ENCODE peak calls at places on chromosomes 2 and 18, in six cellular contexts. One of them, this sample, is unnamed.

GRCh38 chr2:128268611-128269357 is 49.9 kb downstream of the HS6ST1 start:
- DNase-seq in fibroblast of the aortic adventitia: no peak
- DNase-seq in stomach: no peak
- DNase-seq in left lung: no peak
- DNase-seq in GM12865: no peak
- DNase-seq in WERI-Rb-1: no peak
- DNase-seq in this sample: no peak

GRCh38 chr18:58727776-58728500 is 56.7 kb downstream of the MALT1 start:
- DNase-seq in fibroblast of the aortic adventitia: peak
- DNase-seq in GM12865: no peak
- DNase-seq in stomach: no peak
- DNase-seq in left lung: no peak
- DNase-seq in WERI-Rb-1: no peak
- DNase-seq in this sample: no peak

GRCh38 chr18:51275712-51276473 is 78.4 kb upstream of the MEX3C start:
- DNase-seq in WERI-Rb-1: no peak
- DNase-seq in GM12865: peak
- DNase-seq in fibroblast of the aortic adventitia: peak
- DNase-seq in stomach: peak
- DNase-seq in left lung: no peak
- DNase-seq in this sample: no peak

GRCh38 chr18:13465476-13465875 is 246.9 kb downstream of the LDLRAD4 start:
- DNase-seq in stomach: no peak
- DNase-seq in fibroblast of the aortic adventitia: no peak
- DNase-seq in left lung: no peak
- DNase-seq in WERI-Rb-1: no peak
- DNase-seq in GM12865: no peak
- DNase-seq in this sample: no peak

GRCh38 chr18:67525328-67526110 is 9.0 kb upstream of the DSEL start:
- DNase-seq in stomach: peak
- DNase-seq in GM12865: no peak
- DNase-seq in WERI-Rb-1: no peak
- DNase-seq in fibroblast of the aortic adventitia: peak
- DNase-seq in left lung: peak
- DNase-seq in this sample: no peak

GRCh38 chr2:144240656-144241339 is 279.1 kb downstream of the ZEB2 start:
- DNase-seq in GM12865: peak
- DNase-seq in WERI-Rb-1: no peak
- DNase-seq in fibroblast of the aortic adventitia: no peak
- DNase-seq in left lung: no peak
- DNase-seq in stomach: no peak
- DNase-seq in this sample: peak

GRCh38 chr2:95333888-95334338 is 36.8 kb downstream of the KCNIP3 start:
- DNase-seq in left lung: no peak
- DNase-seq in GM12865: no peak
- DNase-seq in stomach: no peak
- DNase-seq in WERI-Rb-1: no peak
- DNase-seq in fibroblast of the aortic adventitia: peak
- DNase-seq in this sample: no peak

GRCh38 chr18:48680871-48681270 is 142.0 kb downstream of the CTIF start:
- DNase-seq in WERI-Rb-1: no peak
- DNase-seq in fibroblast of the aortic adventitia: peak
- DNase-seq in stomach: no peak
- DNase-seq in GM12865: no peak
- DNase-seq in left lung: peak
- DNase-seq in this sample: no peak

GRCh38 chr18:64110692-64111480 is 38.0 kb downstream of the LINC00305 start:
- DNase-seq in WERI-Rb-1: peak
- DNase-seq in left lung: no peak
- DNase-seq in GM12865: no peak
- DNase-seq in stomach: no peak
- DNase-seq in fibroblast of the aortic adventitia: no peak
- DNase-seq in this sample: no peak

GRCh38 chr2:203061346-203061745 is 46.7 kb downstream of the NBEAL1 start:
- DNase-seq in WERI-Rb-1: no peak
- DNase-seq in stomach: no peak
- DNase-seq in left lung: no peak
- DNase-seq in GM12865: no peak
- DNase-seq in fibroblast of the aortic adventitia: peak
- DNase-seq in this sample: no peak

GRCh38 chr18:25827961-25828561 is 262.4 kb downstream of the SS18 start:
- DNase-seq in WERI-Rb-1: no peak
- DNase-seq in fibroblast of the aortic adventitia: peak
- DNase-seq in GM12865: no peak
- DNase-seq in stomach: no peak
- DNase-seq in left lung: no peak
- DNase-seq in this sample: no peak

GRCh38 chr2:126751477-126751876 is 95.5 kb downstream of the GYPC start:
- DNase-seq in left lung: no peak
- DNase-seq in WERI-Rb-1: no peak
- DNase-seq in stomach: no peak
- DNase-seq in fibroblast of the aortic adventitia: no peak
- DNase-seq in GM12865: no peak
- DNase-seq in this sample: no peak

GRCh38 chr18:10544093-10544748 is 18.4 kb downstream of the NAPG start:
- DNase-seq in left lung: no peak
- DNase-seq in WERI-Rb-1: no peak
- DNase-seq in fibroblast of the aortic adventitia: no peak
- DNase-seq in GM12865: no peak
- DNase-seq in stomach: no peak
- DNase-seq in this sample: no peak

GRCh38 chr2:38551171-38551570 is 51.6 kb downstream of the HNRNPLL start:
- DNase-seq in GM12865: no peak
- DNase-seq in left lung: no peak
- DNase-seq in fibroblast of the aortic adventitia: no peak
- DNase-seq in stomach: no peak
- DNase-seq in WERI-Rb-1: no peak
- DNase-seq in this sample: no peak

GRCh38 chr18:9599328-9599727 is 15.0 kb downstream of the PPP4R1 start:
- DNase-seq in stomach: no peak
- DNase-seq in left lung: no peak
- DNase-seq in GM12865: no peak
- DNase-seq in WERI-Rb-1: no peak
- DNase-seq in fibroblast of the aortic adventitia: no peak
- DNase-seq in this sample: no peak

GRCh38 chr18:11119962-11120361 is 29.4 kb downstream of the PIEZO2 start:
- DNase-seq in GM12865: no peak
- DNase-seq in WERI-Rb-1: no peak
- DNase-seq in fibroblast of the aortic adventitia: peak
- DNase-seq in left lung: no peak
- DNase-seq in stomach: no peak
- DNase-seq in this sample: no peak

GRCh38 chr2:109513749-109514588 is 99.8 kb downstream of the SEPTIN10 start:
- DNase-seq in stomach: no peak
- DNase-seq in GM12865: peak
- DNase-seq in left lung: no peak
- DNase-seq in WERI-Rb-1: no peak
- DNase-seq in fibroblast of the aortic adventitia: peak
- DNase-seq in this sample: peak

GRCh38 chr2:235050992-235051351 is 99.2 kb downstream of the SH3BP4 start:
- DNase-seq in stomach: peak
- DNase-seq in GM12865: no peak
- DNase-seq in fibroblast of the aortic adventitia: peak
- DNase-seq in left lung: peak
- DNase-seq in WERI-Rb-1: peak
- DNase-seq in this sample: peak

GRCh38 chr2:174004900-174005605 is 39.9 kb upstream of the SP3 start:
- DNase-seq in fibroblast of the aortic adventitia: peak
- DNase-seq in left lung: no peak
- DNase-seq in WERI-Rb-1: no peak
- DNase-seq in stomach: no peak
- DNase-seq in GM12865: peak
- DNase-seq in this sample: peak

GRCh38 chr2:100063459-100063953 is 78.9 kb downstream of the AFF3 start:
- DNase-seq in fibroblast of the aortic adventitia: no peak
- DNase-seq in WERI-Rb-1: no peak
- DNase-seq in left lung: no peak
- DNase-seq in GM12865: no peak
- DNase-seq in stomach: no peak
- DNase-seq in this sample: no peak

GRCh38 chr2:105788670-105789290 is 44.1 kb downstream of the NCK2 start:
- DNase-seq in left lung: no peak
- DNase-seq in WERI-Rb-1: no peak
- DNase-seq in GM12865: no peak
- DNase-seq in fibroblast of the aortic adventitia: no peak
- DNase-seq in stomach: no peak
- DNase-seq in this sample: no peak

GRCh38 chr2:105790467-105791118 is 45.9 kb downstream of the NCK2 start:
- DNase-seq in left lung: no peak
- DNase-seq in GM12865: peak
- DNase-seq in stomach: no peak
- DNase-seq in WERI-Rb-1: no peak
- DNase-seq in fibroblast of the aortic adventitia: no peak
- DNase-seq in this sample: no peak

GRCh38 chr2:105787376-105788318 is 42.9 kb downstream of the NCK2 start:
- DNase-seq in stomach: no peak
- DNase-seq in fibroblast of the aortic adventitia: no peak
- DNase-seq in left lung: no peak
- DNase-seq in GM12865: peak
- DNase-seq in WERI-Rb-1: no peak
- DNase-seq in this sample: peak

GRCh38 chr2:105791229-105791628 is 46.5 kb downstream of the NCK2 start:
- DNase-seq in GM12865: no peak
- DNase-seq in fibroblast of the aortic adventitia: no peak
- DNase-seq in stomach: no peak
- DNase-seq in left lung: no peak
- DNase-seq in WERI-Rb-1: no peak
- DNase-seq in this sample: no peak

DNA sequence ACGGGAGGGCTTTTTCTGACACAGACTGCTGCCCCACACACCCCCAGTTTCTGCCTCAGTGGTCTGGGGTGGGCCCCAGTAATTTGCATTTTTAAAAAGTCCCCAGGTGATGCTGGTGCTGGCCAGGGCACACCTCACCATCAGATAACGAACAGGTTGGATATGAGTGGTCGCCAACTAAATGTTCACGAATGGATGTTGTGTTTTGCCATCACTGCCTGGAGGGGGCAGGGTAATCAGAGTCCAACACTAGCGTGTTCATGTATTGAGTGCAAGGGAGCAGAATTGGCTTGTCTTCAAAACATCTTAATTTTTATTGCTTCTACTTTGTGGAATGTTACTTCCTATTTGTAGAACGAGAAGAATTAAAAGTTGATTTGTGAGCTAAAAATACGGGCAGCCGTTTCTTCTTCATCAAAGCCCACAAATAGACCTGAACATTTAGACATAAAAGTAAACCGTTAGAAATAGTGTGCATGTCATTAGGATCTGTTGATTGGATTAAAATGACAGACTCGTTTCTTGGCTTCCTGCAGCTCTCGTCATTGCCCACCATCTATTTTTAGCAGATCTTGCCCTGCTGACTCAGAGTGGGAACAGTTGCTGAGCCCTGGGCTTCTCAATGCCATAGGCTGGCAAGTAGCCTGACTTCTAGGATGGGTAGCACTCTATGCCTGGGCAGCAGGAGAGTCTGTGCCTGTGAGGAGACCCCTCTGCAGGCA is 45.2 kb downstream of the NCK2 start:
- DNase-seq in left lung: no peak
- DNase-seq in stomach: no peak
- DNase-seq in WERI-Rb-1: no peak
- DNase-seq in GM12865: peak
- DNase-seq in fibroblast of the aortic adventitia: peak
- DNase-seq in this sample: peak
- TF ChIP-seq CTCF in left lung: no peak
- TF ChIP-seq CTCF in stomach: no peak
- TF ChIP-seq CTCF in WERI-Rb-1: no peak
- TF ChIP-seq CTCF in GM12865: peak
- TF ChIP-seq CTCF in fibroblast of the aortic adventitia: no peak
- TF ChIP-seq CTCF in this sample: no peak

GRCh38 chr18:21242141-21243040 is at the start of gene GREB1L:
- DNase-seq in fibroblast of the aortic adventitia: peak
- DNase-seq in GM12865: peak
- DNase-seq in stomach: peak
- DNase-seq in WERI-Rb-1: peak
- DNase-seq in left lung: peak
- DNase-seq in this sample: peak
- TF ChIP-seq CTCF in fibroblast of the aortic adventitia: no peak
- TF ChIP-seq CTCF in GM12865: no peak
- TF ChIP-seq CTCF in stomach: no peak
- TF ChIP-seq CTCF in WERI-Rb-1: peak
- TF ChIP-seq CTCF in left lung: no peak
- TF ChIP-seq CTCF in this sample: peak

DNA sequence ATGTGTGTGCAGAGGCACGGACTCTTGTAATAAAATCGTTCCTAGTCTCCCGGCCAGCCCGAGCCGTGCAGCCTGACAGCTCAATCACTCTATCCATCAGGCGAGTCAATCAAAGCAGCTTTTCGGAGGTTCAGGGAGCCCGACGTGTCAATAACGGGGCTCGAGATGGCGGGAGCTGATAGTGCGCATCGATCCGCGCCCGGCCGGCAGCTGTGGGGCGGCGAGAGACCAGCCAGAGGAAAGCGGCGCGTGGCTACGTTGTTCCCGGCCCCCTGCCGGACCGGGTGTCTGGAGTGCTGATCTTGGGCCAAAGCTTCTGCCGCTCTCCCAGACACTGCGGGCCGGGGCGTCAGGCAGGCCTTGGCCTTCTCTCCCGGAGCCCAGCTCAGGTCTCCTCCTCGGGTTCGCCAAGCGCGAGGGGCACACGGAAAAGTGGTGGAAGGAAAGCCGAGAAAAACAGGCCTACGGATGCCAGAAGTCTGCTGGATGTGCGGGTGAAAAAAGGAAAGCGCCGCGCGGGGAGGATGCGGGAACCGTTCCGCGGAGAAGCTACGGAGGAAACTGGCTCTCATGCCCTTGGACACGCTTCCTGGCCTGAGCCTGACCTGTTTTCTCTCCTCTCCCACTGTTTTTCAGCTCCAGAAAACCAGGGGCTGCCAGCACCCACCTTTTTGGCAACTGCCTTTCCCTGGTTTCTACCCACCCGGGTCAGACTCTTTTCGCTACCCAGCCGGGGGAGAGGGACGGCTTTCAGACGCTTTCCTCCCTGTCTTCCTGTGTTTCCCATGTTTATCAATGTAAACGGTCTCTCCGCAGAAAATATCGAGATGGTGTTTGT is 2.2 kb downstream of the EN1 start:
- DNase-seq in fibroblast of the aortic adventitia: no peak
- DNase-seq in GM12865: no peak
- DNase-seq in left lung: no peak
- DNase-seq in WERI-Rb-1: no peak
- DNase-seq in stomach: no peak
- DNase-seq in this sample: no peak
- TF ChIP-seq CTCF in fibroblast of the aortic adventitia: no peak
- TF ChIP-seq CTCF in GM12865: no peak
- TF ChIP-seq CTCF in left lung: no peak
- TF ChIP-seq CTCF in WERI-Rb-1: no peak
- TF ChIP-seq CTCF in stomach: no peak
- TF ChIP-seq CTCF in this sample: no peak

DNA sequence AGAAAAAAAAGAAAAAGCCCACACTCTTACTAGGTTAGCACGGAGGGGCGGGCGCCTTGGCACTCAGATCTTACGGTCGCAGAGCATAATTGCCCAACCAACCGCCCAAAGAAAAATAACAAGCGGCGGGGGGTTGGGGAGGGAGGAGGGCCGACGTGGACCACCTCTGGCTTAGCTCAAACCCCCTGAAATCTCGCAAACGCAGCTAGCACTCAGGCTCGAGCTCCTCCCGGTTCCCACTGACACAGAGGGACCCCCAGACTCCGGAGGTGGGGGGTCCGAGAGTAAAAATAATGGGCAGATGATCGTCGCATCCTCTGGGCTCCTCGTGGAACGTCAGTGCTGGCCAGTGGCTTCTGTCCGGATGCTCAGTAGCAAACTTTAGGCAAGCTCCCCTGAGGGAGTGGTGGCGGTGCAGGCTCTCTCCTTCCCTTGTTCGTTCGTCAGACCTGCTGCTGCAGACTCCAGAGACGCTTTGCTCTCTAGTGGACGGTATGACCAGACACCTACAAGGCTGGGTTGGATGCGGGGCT is 12.0 kb downstream of the CATIP start:
- DNase-seq in stomach: no peak
- DNase-seq in WERI-Rb-1: no peak
- DNase-seq in fibroblast of the aortic adventitia: no peak
- DNase-seq in left lung: no peak
- DNase-seq in GM12865: no peak
- DNase-seq in this sample: no peak
- TF ChIP-seq CTCF in stomach: no peak
- TF ChIP-seq CTCF in WERI-Rb-1: no peak
- TF ChIP-seq CTCF in fibroblast of the aortic adventitia: no peak
- TF ChIP-seq CTCF in left lung: no peak
- TF ChIP-seq CTCF in GM12865: no peak
- TF ChIP-seq CTCF in this sample: no peak

This sample was measured in activated CD8-positive, alpha-beta T cell treated with anti-CD3 and anti-CD28 coated beads for 36 hours.